ENCODE peak calls at places on chromosome 19, in five cellular contexts. One of them, this sample, is unnamed.
A peak's percentile ranks its signal among the peaks of the same experiment; 100 is the strongest.

GRCh38 chr19:54462072-54462712 is 1.4 kb downstream of the LENG9 start:
- DNase-seq in CD8-positive, alpha-beta T cell: no peak
- DNase-seq in stimulated activated CD4-positive, alpha-beta T cell treated with anti-CD3 and anti-CD28 coated beads, Interleukin-4, amount 100 ng/mL, for 24 hours: no peak
- DNase-seq in AG09319: no peak
- DNase-seq in amniotic epithelial cell: no peak
- DNase-seq in this sample: no peak

GRCh38 chr19:3687774-3688706 is 12.2 kb downstream of the PIP5K1C start:
- DNase-seq in amniotic epithelial cell: no peak
- DNase-seq in stimulated activated CD4-positive, alpha-beta T cell treated with anti-CD3 and anti-CD28 coated beads, Interleukin-4, amount 100 ng/mL, for 24 hours: peak; percentile 33
- DNase-seq in AG09319: no peak
- DNase-seq in CD8-positive, alpha-beta T cell: no peak
- DNase-seq in this sample: peak; percentile 53

GRCh38 chr19:30428856-30429255 is 56.7 kb downstream of the ZNF536 start:
- DNase-seq in amniotic epithelial cell: no peak
- DNase-seq in CD8-positive, alpha-beta T cell: no peak
- DNase-seq in stimulated activated CD4-positive, alpha-beta T cell treated with anti-CD3 and anti-CD28 coated beads, Interleukin-4, amount 100 ng/mL, for 24 hours: no peak
- DNase-seq in AG09319: no peak
- DNase-seq in this sample: no peak

GRCh38 chr19:29172302-29172701 is 40.6 kb downstream of the UQCRFS1 start:
- DNase-seq in stimulated activated CD4-positive, alpha-beta T cell treated with anti-CD3 and anti-CD28 coated beads, Interleukin-4, amount 100 ng/mL, for 24 hours: no peak
- DNase-seq in amniotic epithelial cell: no peak
- DNase-seq in CD8-positive, alpha-beta T cell: no peak
- DNase-seq in AG09319: no peak
- DNase-seq in this sample: no peak

GRCh38 chr19:16654151-16654550 is 5.8 kb downstream of the SMIM7 start:
- DNase-seq in CD8-positive, alpha-beta T cell: no peak
- DNase-seq in amniotic epithelial cell: peak; percentile 19
- DNase-seq in stimulated activated CD4-positive, alpha-beta T cell treated with anti-CD3 and anti-CD28 coated beads, Interleukin-4, amount 100 ng/mL, for 24 hours: no peak
- DNase-seq in AG09319: no peak
- DNase-seq in this sample: peak; percentile 23

GRCh38 chr19:8877854-8878705 is 45.9 kb downstream of the MBD3L1 start:
- DNase-seq in CD8-positive, alpha-beta T cell: no peak
- DNase-seq in amniotic epithelial cell: no peak
- DNase-seq in stimulated activated CD4-positive, alpha-beta T cell treated with anti-CD3 and anti-CD28 coated beads, Interleukin-4, amount 100 ng/mL, for 24 hours: no peak
- DNase-seq in AG09319: no peak
- DNase-seq in this sample: no peak

GRCh38 chr19:47445937-47446402 is 25.7 kb downstream of the SLC8A2 start:
- DNase-seq in stimulated activated CD4-positive, alpha-beta T cell treated with anti-CD3 and anti-CD28 coated beads, Interleukin-4, amount 100 ng/mL, for 24 hours: peak; percentile 56
- DNase-seq in AG09319: no peak
- DNase-seq in amniotic epithelial cell: peak; percentile 51
- DNase-seq in CD8-positive, alpha-beta T cell: peak; percentile 45
- DNase-seq in this sample: no peak

GRCh38 chr19:1473056-1473400 is 6.0 kb downstream of the C19orf25 start:
- DNase-seq in AG09319: no peak
- DNase-seq in stimulated activated CD4-positive, alpha-beta T cell treated with anti-CD3 and anti-CD28 coated beads, Interleukin-4, amount 100 ng/mL, for 24 hours: no peak
- DNase-seq in CD8-positive, alpha-beta T cell: no peak
- DNase-seq in amniotic epithelial cell: no peak
- DNase-seq in this sample: no peak

GRCh38 chr19:23470873-23471555 is 75.7 kb upstream of the ZNF91 start:
- DNase-seq in AG09319: no peak
- DNase-seq in CD8-positive, alpha-beta T cell: no peak
- DNase-seq in amniotic epithelial cell: no peak
- DNase-seq in stimulated activated CD4-positive, alpha-beta T cell treated with anti-CD3 and anti-CD28 coated beads, Interleukin-4, amount 100 ng/mL, for 24 hours: no peak
- DNase-seq in this sample: no peak

GRCh38 chr19:11204943-11205349 is 7.6 kb upstream of the KANK2 start:
- DNase-seq in amniotic epithelial cell: no peak
- DNase-seq in stimulated activated CD4-positive, alpha-beta T cell treated with anti-CD3 and anti-CD28 coated beads, Interleukin-4, amount 100 ng/mL, for 24 hours: no peak
- DNase-seq in AG09319: no peak
- DNase-seq in CD8-positive, alpha-beta T cell: no peak
- DNase-seq in this sample: no peak